ENCODE peak calls at places on chromosomes 5 and 9, in five cellular contexts. H is tibial nerve; D is OCI-LY7; A is CD8-positive, alpha-beta T cell; Y is fibroblast of the aortic adventitia. L is an unnamed sample.

GRCh38 chr9:134724231-134724911 is 82.8 kb downstream of the COL5A1 start:
- DNase-seq in H (peak), Y (peak), D (no peak), A (no peak), L (no peak)

GRCh38 chr9:12766357-12766756 is 8.5 kb upstream of the LURAP1L start:
- DNase-seq in Y (no peak), D (no peak), H (no peak), A (no peak), L (no peak)

GRCh38 chr9:6247266-6247665 is 31.7 kb downstream of the IL33 start:
- DNase-seq in H (no peak), A (no peak), D (no peak), Y (peak), L (no peak)

GRCh38 chr9:76521244-76521673 is 62.3 kb downstream of the GCNT1 start:
- DNase-seq in A (no peak), D (no peak), Y (no peak), H (no peak), L (no peak)

GRCh38 chr9:3296536-3296935 is 229.3 kb downstream of the RFX3 start:
- DNase-seq in H (no peak), Y (no peak), D (no peak), A (no peak), L (no peak)

GRCh38 chr5:135030123-135030517 is 3.9 kb downstream of the PITX1 start:
- DNase-seq in Y (no peak), D (no peak), A (no peak), H (no peak), L (no peak)

GRCh38 chr9:89668216-89668867 is 63.5 kb downstream of the GADD45G start:
- DNase-seq in A (no peak), H (no peak), Y (no peak), D (no peak), L (peak)

GRCh38 chr5:43065384-43066230 is 25.5 kb upstream of the ANXA2R start:
- DNase-seq in A (peak), Y (peak), H (peak), D (peak), L (peak)

GRCh38 chr5:170266570-170267379 is 30.8 kb downstream of the LCP2 start:
- DNase-seq in H (no peak), A (peak), Y (no peak), D (no peak), L (peak)

GRCh38 chr9:121394292-121394691 is 24.2 kb upstream of the STOM start:
- DNase-seq in D (no peak), H (no peak), A (no peak), Y (no peak), L (no peak)

GRCh38 chr9:74496819-74497749 is at the start of gene RORB:
- DNase-seq in H (peak), A (peak), Y (peak), D (no peak), L (peak)

GRCh38 chr9:135340143-135340655 is 139.4 kb upstream of the PPP1R26 start:
- DNase-seq in D (no peak), A (no peak), Y (no peak), H (no peak), L (no peak)

GRCh38 chr5:65803699-65804426 is 81.9 kb downstream of the NLN start:
- DNase-seq in Y (peak), A (no peak), D (no peak), H (no peak), L (peak)

GRCh38 chr9:137741330-137741729 is 122.5 kb downstream of the EHMT1 start:
- DNase-seq in A (no peak), D (no peak), Y (no peak), H (no peak), L (no peak)

GRCh38 chr5:72387985-72388384 is 67.8 kb downstream of the PTCD2 start:
- DNase-seq in Y (peak), A (no peak), D (no peak), H (no peak), L (no peak)

GRCh38 chr5:126594676-126595485 is at the start of gene ALDH7A1:
- DNase-seq in Y (peak), A (peak), H (peak), D (no peak), L (no peak)

GRCh38 chr5:173790836-173791546 is 97.2 kb upstream of the CPEB4 start:
- DNase-seq in A (no peak), H (no peak), D (no peak), Y (no peak), L (no peak)

GRCh38 chr9:16133556-16134227 is 580.8 kb downstream of the CCDC171 start:
- DNase-seq in D (peak), Y (peak), A (no peak), H (no peak), L (peak)

GRCh38 chr9:135369401-135369800 is 110.2 kb upstream of the PPP1R26 start:
- DNase-seq in A (no peak), H (no peak), Y (no peak), D (no peak), L (no peak)

GRCh38 chr9:17837931-17838330 is 259.1 kb downstream of the SH3GL2 start:
- DNase-seq in D (no peak), Y (peak), H (no peak), A (no peak), L (peak)

GRCh38 chr5:39201795-39202593 is 17.4 kb downstream of the FYB1 start:
- DNase-seq in H (no peak), A (no peak), Y (no peak), D (no peak), L (no peak)

GRCh38 chr5:111200828-111201227 is 23.4 kb upstream of the CAMK4 start:
- DNase-seq in A (no peak), D (no peak), H (no peak), Y (no peak), L (no peak)

GRCh38 chr5:75007537-75007847 is 44.9 kb downstream of the GCNT4 start:
- DNase-seq in A (no peak), D (no peak), Y (peak), H (no peak), L (no peak)

GRCh38 chr5:137143244-137143605 is 355.9 kb downstream of the SPOCK1 start:
- DNase-seq in A (no peak), H (peak), Y (no peak), D (no peak), L (no peak)

GRCh38 chr9:70135176-70135575 is 91.5 kb downstream of the MAMDC2 start:
- DNase-seq in A (no peak), H (no peak), D (no peak), Y (no peak), L (no peak)

GRCh38 chr5:178941361-178941760 is 363 bp downstream of the ZNF454 start:
- DNase-seq in H (no peak), A (no peak), D (no peak), Y (no peak), L (no peak)

GRCh38 chr5:134141346-134142050 is 27.0 kb downstream of the TCF7 start:
- DNase-seq in A (peak), Y (no peak), D (no peak), H (no peak), L (no peak)

GRCh38 chr9:133726401-133727276 is 11.5 kb downstream of the SARDH start:
- DNase-seq in Y (peak), D (peak), H (peak), A (peak), L (peak)

GRCh38 chr5:88251048-88251711 is 17.5 kb downstream of the TMEM161B start:
- DNase-seq in D (no peak), Y (peak), H (no peak), A (no peak), L (no peak)

GRCh38 chr5:16593630-16594029 is 23.2 kb downstream of the RETREG1 start:
- DNase-seq in H (no peak), A (peak), D (no peak), Y (no peak), L (no peak)

GRCh38 chr9:137388589-137389427 is 34.2 kb downstream of the EXD3 start:
- DNase-seq in A (no peak), D (no peak), Y (no peak), H (no peak), L (no peak)

GRCh38 chr9:4375424-4376195 is 75.7 kb upstream of the GLIS3 start:
- DNase-seq in A (no peak), H (no peak), Y (peak), D (no peak), L (peak)

GRCh38 chr9:115673599-115673998 is 480.0 kb upstream of the PAPPA start:
- DNase-seq in H (no peak), D (no peak), Y (peak), A (no peak), L (no peak)

GRCh38 chr5:131671994-131672655 is 37.1 kb upstream of the RAPGEF6 start:
- DNase-seq in D (no peak), A (no peak), Y (peak), H (peak), L (no peak)

GRCh38 chr9:126599047-126599650 is 14.6 kb upstream of the LMX1B start:
- DNase-seq in D (no peak), A (no peak), Y (no peak), H (no peak), L (no peak)

GRCh38 chr9:23492126-23493002 is 333.7 kb downstream of the ELAVL2 start:
- DNase-seq in Y (peak), H (no peak), A (no peak), D (peak), L (peak)

GRCh38 chr5:11851402-11851801 is 52.8 kb downstream of the CTNND2 start:
- DNase-seq in Y (no peak), A (no peak), D (no peak), H (no peak), L (no peak)

GRCh38 chr9:35689351-35689600 is 449 bp downstream of the TPM2 start:
- DNase-seq in Y (no peak), A (no peak), H (no peak), D (no peak), L (no peak)

GRCh38 chr9:35688558-35689350 is 971 bp downstream of the TPM2 start:
- DNase-seq in H (no peak), D (no peak), A (no peak), Y (peak), L (no peak)

GRCh38 chr9:35686222-35687203 is 3.2 kb downstream of the TPM2 start:
- DNase-seq in A (no peak), D (peak), H (no peak), Y (peak), L (no peak)

GRCh38 chr9:35687306-35687705 is 2.4 kb downstream of the TPM2 start:
- DNase-seq in Y (no peak), H (no peak), D (peak), A (no peak), L (no peak)

GRCh38 chr9:35687972-35688557 is 1.7 kb downstream of the TPM2 start:
- DNase-seq in A (no peak), D (no peak), H (no peak), Y (no peak), L (no peak)
- H3K4me3 ChIP-seq in A (no peak), D (no peak), H (peak), Y (peak), L (no peak)

GRCh38 chr5:77632526-77633268 is 5.8 kb downstream of the OTP start:
- DNase-seq in D (no peak), Y (no peak), H (no peak), A (no peak), L (no peak)

GRCh38 chr5:77628840-77629552 is 9.5 kb downstream of the OTP start:
- DNase-seq in H (no peak), Y (no peak), A (no peak), D (no peak), L (no peak)

GRCh38 chr5:77631166-77631582 is 7.3 kb downstream of the OTP start:
- DNase-seq in Y (no peak), D (no peak), H (no peak), A (no peak), L (no peak)

GRCh38 chr5:77629553-77630245 is 8.8 kb downstream of the OTP start:
- DNase-seq in Y (no peak), A (no peak), D (no peak), H (no peak), L (no peak)

DNA sequence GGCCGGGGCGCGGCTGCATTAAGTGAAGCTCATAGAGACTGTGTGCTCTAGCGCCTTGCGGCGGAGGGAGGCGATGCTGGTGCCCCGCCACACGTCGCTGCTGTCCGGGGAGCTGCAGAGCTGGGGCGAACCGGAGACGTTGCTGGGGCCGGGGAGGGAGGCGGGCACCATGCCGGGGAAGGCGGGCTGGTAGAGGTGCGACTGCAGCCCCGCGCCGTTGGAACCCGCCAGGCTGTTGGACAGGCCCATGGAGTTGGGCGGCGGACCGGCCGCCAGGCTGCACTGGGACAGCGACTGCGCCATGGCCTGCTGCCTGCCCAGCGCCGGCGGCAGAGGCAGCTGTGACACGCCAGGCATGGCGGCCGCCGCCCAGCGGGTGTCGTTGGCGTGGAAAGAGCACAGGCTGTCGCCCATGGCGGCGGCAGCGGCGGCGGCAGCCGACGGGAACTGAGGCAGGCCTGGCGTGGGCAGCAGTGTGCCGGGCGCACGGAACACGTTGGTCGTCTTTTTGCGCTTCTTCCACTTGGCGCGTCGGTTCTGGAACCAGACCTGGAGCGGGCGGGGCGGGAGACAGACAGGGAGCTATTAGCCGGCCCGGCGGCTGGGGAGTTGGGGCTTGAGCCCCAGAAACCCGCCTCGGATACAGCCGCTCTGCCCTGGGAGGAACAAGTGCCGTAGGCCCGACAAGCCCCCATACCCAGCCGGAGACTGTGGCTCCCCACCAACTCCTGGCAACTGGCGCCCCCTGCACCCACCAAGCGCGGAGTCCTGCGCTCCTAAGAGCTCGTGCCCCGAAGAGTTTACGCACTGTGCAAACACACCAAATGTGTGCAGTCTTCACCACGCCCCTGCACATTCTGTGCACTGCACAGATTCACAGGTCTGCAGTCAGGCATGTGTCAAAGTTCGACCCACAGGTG is 8.0 kb downstream of the OTP start:
- DNase-seq in H (no peak), A (no peak), Y (no peak), D (no peak), L (peak)
- H3K4me3 ChIP-seq in H (peak), A (peak), Y (peak), D (peak), L (peak)

GRCh38 chr5:420632-421286 is 22.2 kb upstream of the EXOC3 start:
- DNase-seq in H (no peak), A (no peak), Y (no peak), D (no peak), L (no peak)
- H3K4me3 ChIP-seq in H (no peak), A (no peak), Y (no peak), D (no peak), L (no peak)

DNA sequence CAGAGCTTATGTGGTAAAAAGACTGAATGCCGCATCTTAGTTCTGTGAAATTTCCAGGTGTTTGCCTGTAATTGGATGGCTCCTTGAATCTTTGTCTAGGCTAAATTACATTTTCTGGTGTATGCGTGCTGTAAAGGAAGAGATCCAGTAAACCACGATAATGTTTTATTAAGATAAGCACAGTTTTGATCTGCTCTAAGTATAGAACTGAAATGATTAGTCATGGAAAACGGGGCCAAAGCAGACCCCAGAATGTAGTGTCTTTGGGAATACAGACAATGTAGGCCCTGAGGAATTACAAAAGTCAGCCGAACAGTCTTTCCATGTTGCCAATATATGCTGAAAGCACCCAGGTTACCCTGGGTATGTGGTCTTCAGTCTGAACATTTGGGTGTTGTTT is 257.3 kb downstream of the FANCC start:
- DNase-seq in D (no peak), A (no peak), Y (no peak), H (no peak), L (peak)
- H3K4me3 ChIP-seq in D (no peak), A (no peak), Y (no peak), H (no peak), L (no peak)

DNA sequence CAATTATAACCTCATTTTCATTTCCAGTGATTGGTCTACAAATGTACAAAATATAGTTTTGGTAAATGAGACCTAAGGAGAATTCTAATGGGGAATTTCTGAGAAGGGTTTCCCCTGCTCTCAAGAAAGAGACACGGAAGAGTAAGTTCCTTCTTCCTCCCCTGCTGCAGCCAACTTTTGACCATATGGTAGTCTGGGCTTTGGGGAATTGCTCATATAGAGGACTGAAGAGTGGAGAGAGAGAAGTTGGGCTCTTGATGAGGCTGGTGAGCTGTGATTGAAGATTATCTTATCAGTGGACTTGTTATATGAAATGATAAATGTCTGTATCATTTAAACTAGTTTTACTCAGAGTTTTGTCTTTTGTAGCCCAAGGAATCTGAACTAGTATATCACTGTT is 4.3 kb upstream of the LNPEP start:
- DNase-seq in A (no peak), Y (no peak), H (no peak), D (peak), L (no peak)
- H3K4me3 ChIP-seq in A (no peak), Y (no peak), H (no peak), D (peak), L (no peak)

GRCh38 chr5:124341066-124341943 is 405.1 kb downstream of the ZNF608 start:
- DNase-seq in Y (no peak), A (no peak), D (no peak), H (no peak), L (no peak)
- H3K4me3 ChIP-seq in Y (no peak), A (no peak), D (no peak), H (no peak), L (no peak)

GRCh38 chr5:123585871-123586270 is 73.9 kb downstream of the CSNK1G3 start:
- DNase-seq in H (no peak), Y (peak), D (no peak), A (no peak), L (no peak)

GRCh38 chr5:123578390-123578789 is 66.4 kb downstream of the CSNK1G3 start:
- DNase-seq in D (no peak), Y (no peak), A (no peak), H (no peak), L (no peak)

GRCh38 chr5:123579410-123579809 is 67.4 kb downstream of the CSNK1G3 start:
- DNase-seq in H (no peak), Y (no peak), D (no peak), A (no peak), L (no peak)

GRCh38 chr5:123582570-123583293 is 70.8 kb downstream of the CSNK1G3 start:
- DNase-seq in Y (no peak), D (no peak), A (no peak), H (no peak), L (no peak)
- H3K4me3 ChIP-seq in Y (no peak), D (no peak), A (no peak), H (no peak), L (no peak)